ENCODE peak calls at places on chromosomes 7 and 10, in five cellular contexts. L is neuronal stem cell, I is mesendoderm, Q is IMR-90, M is H1. F is an unnamed sample.

GRCh38 chr7:16627236-16627635 is 18.3 kb downstream of the ANKMY2 start:
- DNase-seq in M (no peak), I (no peak), Q (peak; percentile 59), L (no peak), F (no peak)

GRCh38 chr7:31493714-31494181 is 20.1 kb upstream of the ITPRID1 start:
- DNase-seq in I (peak; percentile 86), M (no peak), L (no peak), Q (no peak), F (peak; percentile 75)

GRCh38 chr7:45939574-45939973 is 18.5 kb upstream of the IGFBP3 start:
- DNase-seq in M (no peak), I (no peak), Q (no peak), L (no peak), F (no peak)

GRCh38 chr7:10346032-10346431 is 627.6 kb upstream of the PHF14 start:
- DNase-seq in Q (no peak), I (no peak), M (no peak), L (no peak), F (peak; percentile 93)

GRCh38 chr10:69731184-69731583 is 70.5 kb upstream of the COL13A1 start:
- DNase-seq in Q (peak; percentile 91), I (no peak), L (no peak), M (no peak), F (no peak)

GRCh38 chr10:12400266-12400931 is 51.1 kb downstream of the CAMK1D start:
- DNase-seq in Q (peak; percentile 70), M (peak; percentile 11), L (no peak), I (no peak), F (no peak)

GRCh38 chr7:122412886-122413285 is 108.3 kb upstream of the FEZF1 start:
- DNase-seq in M (no peak), Q (peak; percentile 7), I (peak; percentile 57), L (no peak), F (no peak)

GRCh38 chr10:4902571-4903011 is 60.6 kb upstream of the AKR1C1 start:
- DNase-seq in I (no peak), Q (no peak), L (no peak), M (no peak), F (no peak)

GRCh38 chr10:6062101-6062771 is at the start of gene IL2RA:
- DNase-seq in M (no peak), Q (no peak), L (no peak), I (no peak), F (no peak)

GRCh38 chr10:95260397-95260881 is 30.4 kb downstream of the PDLIM1 start:
- DNase-seq in Q (peak; percentile 94), M (peak; percentile 28), L (no peak), I (peak; percentile 98), F (peak; percentile 79)

GRCh38 chr7:133409421-133409820 is 156.5 kb downstream of the EXOC4 start:
- DNase-seq in L (no peak), Q (no peak), M (no peak), I (no peak), F (no peak)

GRCh38 chr10:119980956-119981355 is 88.4 kb downstream of the SEC23IP start:
- DNase-seq in L (no peak), Q (no peak), I (no peak), M (no peak), F (no peak)

GRCh38 chr10:119981826-119982225 is 89.3 kb downstream of the SEC23IP start:
- DNase-seq in I (no peak), M (no peak), L (no peak), Q (no peak), F (no peak)
- H3K18ac ChIP-seq in I (no peak overlapping the region), M (no peak overlapping the region), L (no peak overlapping the region), Q (no peak overlapping the region), F (no peak overlapping the region)

DNA sequence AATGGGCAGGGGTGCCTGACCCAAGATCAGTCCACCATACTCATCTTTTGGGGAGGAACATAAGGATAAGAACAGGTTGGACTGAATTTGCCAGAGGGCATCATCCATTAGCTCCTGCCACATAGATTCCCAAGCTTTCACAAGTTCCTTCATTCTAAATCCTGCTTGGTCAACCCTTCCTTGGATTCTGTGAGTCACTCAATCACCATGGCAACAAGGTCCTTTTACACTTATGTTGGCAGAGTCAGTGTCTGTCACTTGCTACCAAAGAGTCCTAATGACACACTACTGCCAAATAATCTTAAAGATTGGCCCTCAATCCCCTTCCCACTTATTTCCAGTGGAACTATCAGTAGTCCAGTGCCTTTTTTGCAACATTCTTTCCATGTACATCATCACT is 5.0 kb upstream of the LGI1 start:
- DNase-seq in M (no peak), Q (peak; percentile 34), I (peak; percentile 93), L (no peak), F (peak; percentile 96)
- H3K4me1 ChIP-seq in M (peaks cover 31% of the 10 kb centered on the region), Q (no peaks in the 10 kb centered on the region), I (peaks cover 11% of the 10 kb centered on the region), L (peaks cover 30% of the 10 kb centered on the region), F (peaks cover 35% of the 10 kb centered on the region)

GRCh38 chr10:51075802-51076201 is 1.5 kb downstream of the PRKG1 start:
- DNase-seq in M (no peak), Q (no peak), I (no peak), L (no peak), F (no peak)
- H3K4me2 ChIP-seq in M (peak overlapping the region; percentile 95), Q (peak overlapping the region; percentile 52), I (no peak overlapping the region), L (peak overlapping the region; percentile 51), F (no peak overlapping the region)

GRCh38 chr7:44606341-44607140 is at the start of gene OGDH:
- DNase-seq in L (peak; percentile 98), Q (peak; percentile 99), M (peak; percentile 100), I (peak; percentile 99), F (peak; percentile 99)
- H3K18ac ChIP-seq in L (peak within 1 kb of the TSS; percentile 99), Q (peak within 1 kb of the TSS; percentile 35), M (peak within 1 kb of the TSS; percentile 99), I (peak within 1 kb of the TSS; percentile 43), F (peak within 1 kb of the TSS; percentile 97)

GRCh38 chr7:127437772-127438330 is 45.3 kb upstream of the ZNF800 start:
- DNase-seq in Q (peak; percentile 78), L (no peak), M (no peak), I (peak; percentile 3), F (peak; percentile 95)

GRCh38 chr7:127440206-127440605 is 47.7 kb upstream of the ZNF800 start:
- DNase-seq in L (no peak), Q (no peak), M (no peak), I (peak; percentile 63), F (no peak)

GRCh38 chr7:127438836-127439235 is 46.3 kb upstream of the ZNF800 start:
- DNase-seq in I (no peak), M (no peak), Q (no peak), L (no peak), F (peak; percentile 46)

DNA sequence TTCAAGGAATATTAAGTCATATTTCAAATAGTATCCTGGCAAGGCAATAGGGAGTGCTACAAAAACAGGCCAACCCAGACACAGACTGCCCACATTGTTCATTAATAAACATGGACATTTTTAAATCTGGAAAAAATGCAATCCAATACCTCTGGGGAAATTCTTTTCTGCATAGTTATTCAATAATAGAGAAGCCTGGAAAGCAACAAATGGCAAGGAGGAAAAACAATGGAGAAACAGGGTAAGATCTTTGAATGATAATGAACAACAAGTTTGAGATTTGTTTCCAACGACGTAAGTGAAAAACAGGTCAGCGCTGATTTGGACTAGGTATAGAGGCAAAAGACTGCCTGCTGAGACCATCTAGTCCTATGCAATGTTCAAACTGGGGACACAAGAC is 44.7 kb upstream of the ZNF800 start:
- DNase-seq in L (no peak), M (no peak), I (no peak), Q (no peak), F (peak; percentile 34)
- H3K4me1 ChIP-seq in L (no peaks in the 10 kb centered on the region), M (no peaks in the 10 kb centered on the region), I (no peaks in the 10 kb centered on the region), Q (peaks cover 3% of the 10 kb centered on the region), F (no peaks in the 10 kb centered on the region)

GRCh38 chr7:129855234-129855673 is 97.5 kb downstream of the UBE2H start:
- DNase-seq in M (no peak), I (no peak), L (no peak), Q (peak; percentile 98), F (no peak)
- H3K4me2 ChIP-seq in M (no peak overlapping the region), I (no peak overlapping the region), L (no peak overlapping the region), Q (peak overlapping the region; percentile 57), F (no peak overlapping the region)